ENCODE peak calls at places on chromosomes 2 and 18, in four cellular contexts. B, D, I and M are unnamed samples.

GRCh38 chr2:236089271-236090026 is 78.7 kb downstream of the GBX2 start:
- DNase-seq in B (peak; percentile 37), D (no peak), I (no peak), M (no peak)

GRCh38 chr2:152174574-152174973 is 989 bp downstream of the STAM2 start:
- DNase-seq in B (no peak), D (no peak), I (no peak), M (no peak)

GRCh38 chr2:162403884-162404283 is 60.0 kb downstream of the GCA start:
- DNase-seq in B (no peak), D (no peak), I (no peak), M (no peak)

GRCh38 chr2:218999881-219000568 is 6.8 kb upstream of the CRYBA2 start:
- DNase-seq in B (no peak), D (peak; percentile 87), I (no peak), M (peak; percentile 42)

GRCh38 chr2:167480232-167480985 is 592.1 kb downstream of the XIRP2 start:
- DNase-seq in B (no peak), D (no peak), I (no peak), M (no peak)

GRCh38 chr2:223995569-223995968 is 38.3 kb downstream of the MRPL44 start:
- DNase-seq in B (no peak), D (no peak), I (no peak), M (no peak)

GRCh38 chr18:8721716-8722115 is 16.4 kb downstream of the MTCL1 start:
- DNase-seq in B (no peak), D (peak; percentile 41), I (no peak), M (no peak)

GRCh38 chr18:4755848-4756247 is 300.7 kb upstream of the DLGAP1 start:
- DNase-seq in B (no peak), D (no peak), I (no peak), M (no peak)

GRCh38 chr2:85455552-85456090 is 37.1 kb downstream of the SH2D6 start:
- DNase-seq in B (peak; percentile 23), D (peak; percentile 76), I (no peak), M (no peak)

GRCh38 chr2:79065176-79065575 is 22.6 kb downstream of the REG1B start:
- DNase-seq in B (no peak), D (no peak), I (no peak), M (no peak)

GRCh38 chr2:18117592-18117991 is 239.1 kb downstream of the KCNS3 start:
- DNase-seq in B (no peak), D (peak; percentile 20), I (no peak), M (no peak)

GRCh38 chr2:164868563-164869419 is 27.2 kb upstream of the COBLL1 start:
- DNase-seq in B (no peak), D (no peak), I (no peak), M (no peak)

GRCh38 chr2:170113168-170113567 is 64.8 kb upstream of the MYO3B start:
- DNase-seq in B (no peak), D (no peak), I (no peak), M (no peak)

GRCh38 chr2:45267062-45267702 is 257.9 kb upstream of the SIX2 start:
- DNase-seq in B (no peak), D (no peak), I (no peak), M (no peak)

GRCh38 chr2:37026050-37026449 is 58.1 kb downstream of the HEATR5B start:
- DNase-seq in B (no peak), D (peak; percentile 51), I (no peak), M (no peak)

GRCh38 chr2:142315353-142315752 is 184.5 kb upstream of the LRP1B start:
- DNase-seq in B (no peak), D (no peak), I (no peak), M (no peak)

GRCh38 chr2:25544445-25544844 is 128.9 kb downstream of the DTNB start:
- DNase-seq in B (no peak), D (no peak), I (no peak), M (no peak)

GRCh38 chr2:86787701-86788100 is 3.0 kb downstream of the CD8A start:
- DNase-seq in B (no peak), D (no peak), I (no peak), M (no peak)

GRCh38 chr18:49340446-49340845 is 120.0 kb downstream of the DYM start:
- DNase-seq in B (no peak), D (no peak), I (no peak), M (no peak)

GRCh38 chr18:13217971-13218375 is 587 bp upstream of the LDLRAD4 start:
- DNase-seq in B (no peak), D (no peak), I (no peak), M (peak; percentile 55)

GRCh38 chr2:235567842-235568241 is 74.0 kb downstream of the AGAP1 start:
- DNase-seq in B (no peak), D (no peak), I (no peak), M (no peak)

GRCh38 chr2:86229221-86229620 is 30.0 kb downstream of the MRPL35 start:
- DNase-seq in B (peak; percentile 82), D (no peak), I (no peak), M (no peak)

GRCh38 chr2:26018184-26018716 is 15.6 kb upstream of the RAB10 start:
- DNase-seq in B (no peak), D (peak; percentile 78), I (no peak), M (peak; percentile 91)

GRCh38 chr2:236998250-236998649 is 87.4 kb upstream of the COPS8 start:
- DNase-seq in B (no peak), D (no peak), I (no peak), M (no peak)

GRCh38 chr2:12061785-12062184 is 315.4 kb downstream of the LPIN1 start:
- DNase-seq in B (no peak), D (no peak), I (no peak), M (no peak)

GRCh38 chr2:203869207-203869606 is 1.6 kb downstream of the CTLA4 start:
- DNase-seq in B (no peak), D (no peak), I (no peak), M (no peak)

GRCh38 chr2:68387408-68388350 is 22.6 kb downstream of the PLEK start:
- DNase-seq in B (no peak), D (no peak), I (peak; percentile 46), M (no peak)

GRCh38 chr18:12770469-12771219 is 67.8 kb downstream of the PSMG2 start:
- DNase-seq in B (peak; percentile 13), D (no peak), I (no peak), M (no peak)

GRCh38 chr2:94987074-94988020 is 38.2 kb upstream of the MAL start:
- DNase-seq in B (no peak), D (no peak), I (no peak), M (no peak)

GRCh38 chr2:127185093-127185492 is 35.0 kb downstream of the CYP27C1 start:
- DNase-seq in B (peak; percentile 69), D (no peak), I (no peak), M (no peak)

GRCh38 chr2:48200591-48201293 is 294.4 kb upstream of the FBXO11 start:
- DNase-seq in B (no peak), D (no peak), I (no peak), M (no peak)

GRCh38 chr2:172437419-172438063 is 10.2 kb downstream of the ITGA6 start:
- DNase-seq in B (no peak), D (no peak), I (peak; percentile 62), M (no peak)

GRCh38 chr2:139790807-139791206 is 1010.6 kb upstream of the NXPH2 start:
- DNase-seq in B (no peak), D (no peak), I (no peak), M (no peak)

GRCh38 chr18:48926420-48926857 is 24.3 kb downstream of the SMAD7 start:
- DNase-seq in B (no peak), D (no peak), I (peak; percentile 24), M (peak; percentile 90)

GRCh38 chr2:36013064-36013463 is 342.5 kb upstream of the CRIM1 start:
- DNase-seq in B (no peak), D (no peak), I (no peak), M (no peak)

GRCh38 chr2:98559581-98559980 is 48.7 kb downstream of the COA5 start:
- DNase-seq in B (no peak), D (no peak), I (no peak), M (no peak)

GRCh38 chr2:163604941-163605555 is 130.8 kb downstream of the FIGN start:
- DNase-seq in B (no peak), D (no peak), I (no peak), M (no peak)

GRCh38 chr2:229852565-229852964 is 69.2 kb downstream of the TRIP12 start:
- DNase-seq in B (peak; percentile 82), D (no peak), I (peak; percentile 47), M (no peak)

GRCh38 chr2:205806126-205806905 is 124.0 kb downstream of the NRP2 start:
- DNase-seq in B (peak; percentile 63), D (no peak), I (no peak), M (peak; percentile 42)